ENCODE peak calls at places on chromosomes 3 and 15, in ten cellular contexts. E, B, P, W, Z, R, O, H, V and D are unnamed samples.

GRCh38 chr3:114680299-114680698 is 386.5 kb downstream of the TIGIT start:
- DNase-seq in E (no peak), B (no peak), P (no peak), W (no peak), Z (no peak), R (no peak), O (no peak), H (no peak), V (no peak), D (no peak)

GRCh38 chr3:63364495-63364894 is 86.4 kb downstream of the SYNPR start:
- DNase-seq in E (no peak), B (no peak), P (no peak), W (no peak), Z (no peak), R (no peak), O (no peak), H (no peak), V (no peak), D (no peak)

GRCh38 chr3:195752538-195753331 is 32.0 kb downstream of the MUC20 start:
- DNase-seq in E (no peak), B (no peak), P (no peak), W (no peak), Z (no peak), R (no peak), O (no peak), H (no peak), V (peak), D (peak)

GRCh38 chr3:15708882-15709677 is 88.7 kb downstream of the ANKRD28 start:
- DNase-seq in E (no peak), B (no peak), P (no peak), W (no peak), Z (no peak), R (no peak), O (no peak), H (no peak), V (no peak), D (no peak)

GRCh38 chr15:79283252-79284048 is 928 bp downstream of the ANKRD34C start:
- DNase-seq in E (no peak), B (no peak), P (no peak), W (peak), Z (peak), R (no peak), O (no peak), H (no peak), V (peak), D (no peak)

GRCh38 chr3:66904816-66905543 is 93.1 kb upstream of the KBTBD8 start:
- DNase-seq in E (no peak), B (no peak), P (no peak), W (no peak), Z (no peak), R (no peak), O (no peak), H (no peak), V (no peak), D (no peak)

GRCh38 chr3:134601539-134602439 is 49.0 kb downstream of the KY start:
- DNase-seq in E (no peak), B (no peak), P (no peak), W (no peak), Z (peak), R (peak), O (no peak), H (no peak), V (peak), D (no peak)

GRCh38 chr15:74555192-74555591 is 14.2 kb downstream of the ARID3B start:
- DNase-seq in E (no peak), B (no peak), P (no peak), W (no peak), Z (no peak), R (no peak), O (no peak), H (no peak), V (no peak), D (no peak)

GRCh38 chr3:18308096-18308495 is 117.0 kb downstream of the SATB1 start:
- DNase-seq in E (no peak), B (no peak), P (no peak), W (no peak), Z (no peak), R (no peak), O (no peak), H (no peak), V (no peak), D (no peak)

GRCh38 chr3:165195628-165196576 is at the start of gene SLITRK3:
- DNase-seq in E (no peak), B (no peak), P (no peak), W (no peak), Z (peak), R (no peak), O (no peak), H (no peak), V (no peak), D (no peak)

GRCh38 chr3:183980408-183980807 is 37.3 kb downstream of the ABCC5 start:
- DNase-seq in E (no peak), B (no peak), P (no peak), W (no peak), Z (no peak), R (no peak), O (no peak), H (no peak), V (no peak), D (no peak)

GRCh38 chr3:185353823-185354614 is 8.9 kb upstream of the MAP3K13 start:
- DNase-seq in E (peak), B (peak), P (peak), W (peak), Z (peak), R (no peak), O (peak), H (peak), V (peak), D (peak)

GRCh38 chr3:16399473-16399872 is 114.0 kb downstream of the RFTN1 start:
- DNase-seq in E (no peak), B (no peak), P (no peak), W (peak), Z (no peak), R (no peak), O (no peak), H (no peak), V (no peak), D (no peak)

GRCh38 chr3:31196881-31197364 is 302.5 kb upstream of the GADL1 start:
- DNase-seq in E (no peak), B (no peak), P (peak), W (no peak), Z (no peak), R (no peak), O (no peak), H (no peak), V (no peak), D (no peak)

GRCh38 chr3:141875893-141876380 is 506 bp upstream of the ATP1B3 start:
- DNase-seq in E (peak), B (peak), P (peak), W (peak), Z (peak), R (peak), O (no peak), H (peak), V (peak), D (peak)

GRCh38 chr3:144496116-144496835 is 524.7 kb downstream of the DIPK2A start:
- DNase-seq in E (no peak), B (no peak), P (no peak), W (no peak), Z (no peak), R (no peak), O (no peak), H (no peak), V (no peak), D (no peak)

GRCh38 chr3:154247806-154248480 is 76.3 kb downstream of the DHX36 start:
- DNase-seq in E (no peak), B (no peak), P (no peak), W (no peak), Z (no peak), R (no peak), O (no peak), H (no peak), V (no peak), D (no peak)

GRCh38 chr3:122782804-122783203 is 10.8 kb downstream of the HSPBAP1 start:
- DNase-seq in E (no peak), B (no peak), P (no peak), W (no peak), Z (no peak), R (no peak), O (no peak), H (no peak), V (no peak), D (no peak)

DNA sequence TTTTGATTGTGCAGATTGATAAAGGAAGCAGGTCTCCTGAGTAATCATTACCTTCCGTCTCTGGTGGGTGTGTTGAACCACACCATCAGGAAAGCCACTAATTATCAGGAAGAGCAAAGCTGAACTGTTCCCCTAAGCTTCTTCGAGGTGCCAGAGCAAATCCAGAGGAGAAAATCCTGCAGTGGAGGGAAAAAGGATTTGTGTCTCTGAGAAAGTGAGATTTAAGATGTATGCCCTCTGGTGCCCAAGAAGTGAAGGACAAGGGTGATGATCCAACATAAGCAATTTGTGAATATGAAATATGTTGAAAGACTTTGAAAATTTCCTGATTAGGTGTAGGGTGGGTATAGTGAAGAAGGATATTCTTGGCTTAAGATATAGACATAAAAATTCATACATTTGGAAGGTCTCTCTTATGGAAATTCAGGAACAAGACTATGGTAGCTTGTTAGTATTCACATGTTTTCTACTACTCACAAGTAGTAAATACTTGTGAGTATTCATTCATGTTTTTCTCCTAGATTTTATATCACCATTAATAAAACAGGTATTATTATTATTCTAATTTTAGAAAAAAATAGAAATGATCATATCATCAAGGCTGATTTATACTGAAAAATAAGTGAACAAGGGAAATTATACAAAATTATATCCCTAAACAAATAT is 34.8 kb downstream of the COMMD2 start:
- DNase-seq in E (peak), B (peak), P (peak), W (peak), Z (peak), R (no peak), O (no peak), H (peak), V (peak), D (no peak)
- TF ChIP-seq EP300 in E (no peak), B (no peak), P (no peak), W (no peak), Z (no peak), R (no peak), O (no peak), H (no peak), V (no peak), D (no peak)

DNA sequence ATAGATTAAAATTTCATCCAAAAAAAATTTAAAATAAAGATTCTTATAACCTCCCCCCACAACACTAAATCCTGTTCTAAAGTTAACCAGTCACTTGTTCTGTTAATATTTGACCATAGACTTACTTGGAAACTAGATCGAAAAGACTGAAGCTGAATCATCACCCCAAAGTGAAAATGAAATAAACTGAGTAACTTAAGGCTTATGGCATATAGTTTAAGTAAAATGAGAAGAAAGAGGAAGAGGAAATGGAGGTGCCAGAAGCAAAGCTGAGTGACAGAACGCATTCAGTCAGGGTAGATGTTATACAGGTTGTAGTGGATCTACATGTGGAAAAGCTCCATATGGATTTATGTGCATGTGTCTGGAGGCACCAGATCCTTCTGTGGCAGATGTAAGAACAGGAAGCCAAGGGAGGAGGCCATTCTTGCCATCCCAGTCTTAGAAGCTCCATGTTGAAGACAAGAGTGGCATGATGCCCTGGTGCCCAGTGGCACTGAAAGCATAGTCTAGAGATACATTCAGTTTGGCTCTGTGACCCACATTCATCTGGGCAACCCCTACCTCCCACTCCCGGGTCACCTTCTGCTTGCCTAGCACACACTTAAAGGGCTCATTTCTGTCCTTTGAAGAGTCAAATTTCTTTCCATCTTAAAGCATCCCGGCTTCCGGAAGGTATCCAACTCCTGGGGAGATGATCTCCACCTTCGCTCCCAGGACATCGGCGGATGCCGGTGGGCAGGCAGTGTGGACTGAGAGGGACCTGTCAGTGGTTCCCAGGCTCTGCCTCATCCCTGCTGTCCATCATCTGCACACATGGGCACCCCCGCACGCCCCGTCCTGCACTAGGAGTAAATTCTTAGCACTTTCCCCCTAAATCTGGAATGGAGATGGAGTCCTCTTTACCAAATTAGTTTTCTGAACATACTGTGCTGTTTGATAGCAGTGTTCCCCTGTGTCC is 90.8 kb downstream of the NEO1 start:
- DNase-seq in E (no peak), B (no peak), P (no peak), W (no peak), Z (no peak), R (no peak), O (peak), H (no peak), V (no peak), D (no peak)
- TF ChIP-seq POLR2A in E (no peak), B (no peak), P (no peak), W (no peak), Z (no peak), R (no peak), O (no peak), H (no peak), V (no peak), D (no peak)

GRCh38 chr15:45546789-45547188 is 24.2 kb upstream of the SLC30A4 start:
- DNase-seq in E (no peak), B (no peak), P (no peak), W (no peak), Z (no peak), R (no peak), O (no peak), H (no peak), V (peak), D (no peak)

GRCh38 chr15:45549831-45550230 is 27.3 kb upstream of the SLC30A4 start:
- DNase-seq in E (no peak), B (no peak), P (no peak), W (no peak), Z (no peak), R (no peak), O (no peak), H (no peak), V (no peak), D (no peak)

GRCh38 chr15:45551691-45552090 is 29.1 kb upstream of the SLC30A4 start:
- DNase-seq in E (no peak), B (no peak), P (no peak), W (no peak), Z (no peak), R (no peak), O (no peak), H (no peak), V (no peak), D (no peak)

GRCh38 chr15:45548753-45549520 is 26.4 kb upstream of the SLC30A4 start:
- DNase-seq in E (no peak), B (no peak), P (no peak), W (no peak), Z (no peak), R (no peak), O (no peak), H (no peak), V (peak), D (no peak)

DNA sequence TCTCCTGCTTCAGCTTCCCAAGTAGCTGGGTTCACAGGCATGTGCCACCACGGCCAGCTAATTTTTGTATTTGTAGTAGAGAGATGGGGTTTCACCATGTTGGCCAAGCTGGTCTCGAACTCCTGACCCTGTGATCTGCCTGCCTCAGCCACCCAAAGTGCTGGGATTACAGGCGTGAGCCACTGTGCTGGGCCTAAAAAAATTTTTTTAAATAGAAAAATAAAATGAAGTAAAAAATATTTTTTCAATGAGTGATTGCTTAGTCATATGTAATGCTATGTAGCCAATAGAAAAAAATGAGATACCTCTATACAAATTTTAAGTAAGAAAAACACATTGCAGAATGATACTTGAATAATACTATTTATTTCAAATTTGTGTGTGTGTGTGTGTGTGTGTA is 27.9 kb upstream of the SLC30A4 start:
- DNase-seq in E (no peak), B (no peak), P (no peak), W (no peak), Z (no peak), R (no peak), O (no peak), H (no peak), V (no peak), D (no peak)
- TF ChIP-seq EP300 in E (no peak), B (no peak), P (no peak), W (no peak), Z (no peak), R (no peak), O (no peak), H (no peak), V (no peak), D (no peak)

GRCh38 chr15:25508369-25509002 is 69.7 kb upstream of the UBE3A start:
- DNase-seq in E (no peak), B (no peak), P (no peak), W (peak), Z (no peak), R (no peak), O (no peak), H (no peak), V (peak), D (no peak)
- TF ChIP-seq POLR2A in E (no peak), B (no peak), P (no peak), W (no peak), Z (no peak), R (no peak), O (no peak), H (no peak), V (no peak), D (no peak)

GRCh38 chr3:193039058-193039457 is 121.4 kb upstream of the MB21D2 start:
- DNase-seq in E (no peak), B (no peak), P (no peak), W (no peak), Z (no peak), R (peak), O (no peak), H (no peak), V (no peak), D (no peak)

GRCh38 chr3:193046369-193046768 is 128.7 kb upstream of the MB21D2 start:
- DNase-seq in E (no peak), B (no peak), P (no peak), W (no peak), Z (no peak), R (no peak), O (no peak), H (no peak), V (no peak), D (no peak)

GRCh38 chr3:193040836-193041672 is 123.4 kb upstream of the MB21D2 start:
- DNase-seq in E (no peak), B (no peak), P (no peak), W (peak), Z (no peak), R (peak), O (peak), H (no peak), V (peak), D (no peak)
- TF ChIP-seq EP300 in E (no peak), B (no peak), P (no peak), W (no peak), Z (no peak), R (no peak), O (no peak), H (no peak), V (no peak), D (no peak)

GRCh38 chr3:39592306-39592705 is 124.8 kb downstream of the MOBP start:
- DNase-seq in E (no peak), B (no peak), P (no peak), W (no peak), Z (no peak), R (no peak), O (no peak), H (no peak), V (no peak), D (no peak)
- TF ChIP-seq POLR2A in E (no peak), B (no peak), P (no peak), W (no peak), Z (no peak), R (no peak), O (no peak), H (no peak), V (no peak), D (no peak)

GRCh38 chr3:139745831-139746230 is 68.1 kb upstream of the NMNAT3 start:
- DNase-seq in E (no peak), B (no peak), P (no peak), W (no peak), Z (no peak), R (peak), O (no peak), H (no peak), V (no peak), D (no peak)
- TF ChIP-seq EP300 in E (no peak), B (no peak), P (no peak), W (no peak), Z (no peak), R (no peak), O (no peak), H (no peak), V (no peak), D (no peak)

GRCh38 chr15:69081310-69082004 is 67.0 kb downstream of the NOX5 start:
- DNase-seq in E (no peak), B (peak), P (peak), W (no peak), Z (no peak), R (no peak), O (no peak), H (no peak), V (no peak), D (peak)
- TF ChIP-seq POLR2A in E (no peak), B (no peak), P (no peak), W (no peak), Z (no peak), R (no peak), O (no peak), H (no peak), V (no peak), D (no peak)